ENCODE peak calls at places on chromosomes 3 and 15, in ten cellular contexts. D, Q, F, E, S, U, B, K, I and O are unnamed samples.
A peak's percentile ranks its signal among the peaks of the same experiment; 100 is the strongest.

GRCh38 chr3:9653565-9654248 is 4.4 kb downstream of the MTMR14 start:
- DNase-seq in D (no peak), Q (no peak), F (no peak), E (no peak), S (no peak), U (no peak), B (no peak), K (no peak), I (no peak), O (no peak)

GRCh38 chr15:78012643-78013077 is 64.9 kb downstream of the TBC1D2B start:
- DNase-seq in D (peak; percentile 80), Q (peak; percentile 85), F (no peak), E (no peak), S (no peak), U (no peak), B (peak; percentile 33), K (no peak), I (peak; percentile 68), O (no peak)

GRCh38 chr3:135271562-135272290 is 476.7 kb downstream of the EPHB1 start:
- DNase-seq in D (no peak), Q (no peak), F (no peak), E (no peak), S (no peak), U (no peak), B (no peak), K (no peak), I (no peak), O (no peak)

GRCh38 chr15:80518522-80518921 is 114.3 kb downstream of the ARNT2 start:
- DNase-seq in D (no peak), Q (no peak), F (no peak), E (no peak), S (no peak), U (no peak), B (no peak), K (no peak), I (no peak), O (no peak)

GRCh38 chr3:105880681-105881290 is 12.0 kb upstream of the CBLB start:
- DNase-seq in D (no peak), Q (no peak), F (no peak), E (no peak), S (no peak), U (no peak), B (no peak), K (no peak), I (no peak), O (no peak)

GRCh38 chr15:31660800-31661199 is 334.2 kb downstream of the KLF13 start:
- DNase-seq in D (no peak), Q (no peak), F (no peak), E (no peak), S (no peak), U (no peak), B (no peak), K (no peak), I (no peak), O (no peak)

GRCh38 chr15:98684441-98684840 is 36.1 kb downstream of the IGF1R start:
- DNase-seq in D (peak; percentile 23), Q (no peak), F (no peak), E (no peak), S (no peak), U (no peak), B (no peak), K (no peak), I (no peak), O (no peak)

GRCh38 chr3:145639207-145639606 is 521.8 kb downstream of the PLOD2 start:
- DNase-seq in D (no peak), Q (no peak), F (no peak), E (no peak), S (no peak), U (no peak), B (no peak), K (no peak), I (no peak), O (no peak)

GRCh38 chr15:85314653-85315052 is 65.8 kb upstream of the AKAP13 start:
- DNase-seq in D (no peak), Q (no peak), F (no peak), E (no peak), S (no peak), U (no peak), B (no peak), K (no peak), I (no peak), O (no peak)

GRCh38 chr3:115292131-115292530 is 145.0 kb upstream of the ZBTB20 start:
- DNase-seq in D (no peak), Q (no peak), F (no peak), E (no peak), S (no peak), U (no peak), B (no peak), K (no peak), I (no peak), O (no peak)

GRCh38 chr3:12452361-12453330 is 31.6 kb upstream of the TSEN2 start:
- DNase-seq in D (no peak), Q (no peak), F (no peak), E (no peak), S (no peak), U (no peak), B (no peak), K (no peak), I (no peak), O (no peak)

GRCh38 chr3:4011136-4011535 is 211.9 kb downstream of the LRRN1 start:
- DNase-seq in D (no peak), Q (no peak), F (no peak), E (no peak), S (no peak), U (no peak), B (no peak), K (no peak), I (no peak), O (no peak)

GRCh38 chr3:194250104-194251002 is 100.8 kb downstream of the CPN2 start:
- DNase-seq in D (peak; percentile 76), Q (peak; percentile 75), F (no peak), E (no peak), S (no peak), U (no peak), B (no peak), K (no peak), I (peak; percentile 29), O (no peak)
- H3K27ac ChIP-seq in D (peak overlapping the region; percentile 69), Q (no peak overlapping the region), F (no peak overlapping the region), E (no peak overlapping the region), S (no peak overlapping the region), U (no peak overlapping the region), B (no peak overlapping the region), K (no peak overlapping the region), I (peak overlapping the region; percentile 27), O (no peak overlapping the region)

DNA sequence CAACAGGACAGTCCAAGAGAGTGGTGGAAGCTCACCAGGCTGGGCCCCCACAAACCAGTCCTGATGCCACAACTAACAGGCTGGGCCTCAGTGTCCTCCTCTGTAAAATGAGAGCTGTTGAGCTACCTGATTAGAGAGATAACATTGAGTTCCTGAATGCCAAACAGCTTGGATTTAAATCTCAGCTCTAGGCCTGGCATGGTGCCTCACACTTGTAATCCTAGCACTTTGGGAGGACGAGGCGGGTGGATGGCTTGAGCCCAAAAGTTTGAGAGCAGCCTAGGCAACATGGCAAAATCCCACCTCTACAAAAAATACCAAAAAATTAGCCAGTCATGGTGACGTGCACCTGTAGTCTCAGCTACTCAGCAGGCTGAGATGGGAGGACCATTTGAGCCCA is 20.1 kb upstream of the TMCC1 start:
- DNase-seq in D (no peak), Q (no peak), F (no peak), E (no peak), S (no peak), U (no peak), B (no peak), K (no peak), I (no peak), O (no peak)
- H3K27ac ChIP-seq in D (no peak overlapping the region), Q (no peak overlapping the region), F (no peak overlapping the region), E (no peak overlapping the region), S (no peak overlapping the region), U (no peak overlapping the region), B (no peak overlapping the region), K (no peak overlapping the region), I (no peak overlapping the region), O (no peak overlapping the region)

DNA sequence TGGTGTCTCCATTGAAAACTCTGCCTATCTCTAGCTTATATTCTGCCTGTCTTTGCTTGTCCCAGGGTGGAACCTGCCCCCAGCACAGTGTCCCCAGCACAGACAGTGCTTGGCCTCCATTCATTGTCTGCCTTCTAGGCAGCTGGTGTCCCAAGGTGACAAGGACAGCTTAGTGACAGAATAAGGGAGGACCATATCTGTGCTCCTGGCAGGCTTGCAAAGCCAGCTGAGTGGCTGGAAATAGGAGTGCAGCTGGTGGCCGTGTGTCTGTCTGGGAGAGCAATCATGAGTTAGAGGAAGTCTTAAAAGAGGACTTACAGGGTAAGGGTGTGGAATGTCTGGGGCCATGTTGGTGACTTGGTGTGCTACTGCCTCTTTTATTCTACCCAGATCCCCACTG is 33.4 kb downstream of the SCN5A start:
- DNase-seq in D (no peak), Q (no peak), F (no peak), E (no peak), S (no peak), U (no peak), B (no peak), K (no peak), I (no peak), O (no peak)
- H3K27ac ChIP-seq in D (no peak overlapping the region), Q (no peak overlapping the region), F (no peak overlapping the region), E (no peak overlapping the region), S (no peak overlapping the region), U (no peak overlapping the region), B (no peak overlapping the region), K (no peak overlapping the region), I (no peak overlapping the region), O (no peak overlapping the region)

GRCh38 chr15:69809421-69809820 is 288.3 kb downstream of the TLE3 start:
- DNase-seq in D (no peak), Q (no peak), F (no peak), E (no peak), S (no peak), U (no peak), B (no peak), K (no peak), I (no peak), O (no peak)
- H3K27ac ChIP-seq in D (no peak overlapping the region), Q (no peak overlapping the region), F (no peak overlapping the region), E (no peak overlapping the region), S (no peak overlapping the region), U (no peak overlapping the region), B (no peak overlapping the region), K (no peak overlapping the region), I (no peak overlapping the region), O (no peak overlapping the region)

GRCh38 chr15:38652998-38653397 is 88.4 kb upstream of the RASGRP1 start:
- DNase-seq in D (no peak), Q (peak; percentile 26), F (peak; percentile 97), E (peak; percentile 67), S (no peak), U (no peak), B (no peak), K (no peak), I (no peak), O (peak; percentile 94)
- H3K27ac ChIP-seq in D (no peak overlapping the region), Q (no peak overlapping the region), F (peak overlapping the region; percentile 81), E (peak overlapping the region; percentile 80), S (no peak overlapping the region), U (no peak overlapping the region), B (no peak overlapping the region), K (no peak overlapping the region), I (no peak overlapping the region), O (no peak overlapping the region)

GRCh38 chr15:76433798-76434400 is 97.3 kb downstream of the ISL2 start:
- DNase-seq in D (no peak), Q (no peak), F (no peak), E (no peak), S (no peak), U (no peak), B (no peak), K (no peak), I (no peak), O (no peak)
- H3K27ac ChIP-seq in D (no peak overlapping the region), Q (no peak overlapping the region), F (no peak overlapping the region), E (no peak overlapping the region), S (no peak overlapping the region), U (no peak overlapping the region), B (peak overlapping the region; percentile 17), K (no peak overlapping the region), I (no peak overlapping the region), O (no peak overlapping the region)